ENCODE peak calls at places on chromosomes 16 and 17, in six cellular contexts. E, R, P, G, N and U are unnamed samples.

GRCh38 chr16:78242231-78242630 is 142.8 kb downstream of the WWOX start:
- DNase-seq in G (no peak), N (no peak), R (no peak), P (no peak), E (no peak), U (no peak)

GRCh38 chr16:11175106-11175795 is 80.8 kb downstream of the SOCS1 start:
- DNase-seq in N (no peak), G (no peak), P (no peak), R (no peak), E (no peak), U (no peak)

GRCh38 chr17:74920679-74921044 is 2.4 kb downstream of the USH1G start:
- DNase-seq in P (no peak), N (no peak), R (no peak), G (no peak), E (no peak), U (no peak)

GRCh38 chr17:3961564-3962047 is 2.6 kb downstream of the ATP2A3 start:
- DNase-seq in N (no peak), R (no peak), E (no peak), P (no peak), G (no peak), U (peak; percentile 2)

GRCh38 chr17:1087381-1088241 is 90.7 kb downstream of the TIMM22 start:
- DNase-seq in P (peak; percentile 84), N (no peak), E (peak; percentile 96), R (peak; percentile 87), G (no peak), U (no peak)

GRCh38 chr16:26645629-26646028 is 421.1 kb upstream of the C16orf82 start:
- DNase-seq in E (no peak), G (no peak), P (no peak), R (no peak), N (peak; percentile 69), U (no peak)

GRCh38 chr17:42016952-42017865 is at the start of gene DNAJC7:
- DNase-seq in R (peak; percentile 96), P (peak; percentile 93), N (peak; percentile 89), E (peak; percentile 88), G (peak; percentile 91), U (peak; percentile 94)

GRCh38 chr16:70159355-70160348 is 13.9 kb upstream of the CLEC18C start:
- DNase-seq in R (no peak), E (no peak), N (no peak), G (no peak), P (peak; percentile 48), U (no peak)

GRCh38 chr16:383326-384020 is 1.7 kb upstream of the PGAP6 start:
- DNase-seq in G (no peak), R (no peak), E (peak; percentile 6), P (peak; percentile 62), N (no peak), U (no peak)